ENCODE peak calls at places on chromosome 11, in six cellular contexts. I, Q, S, R, P and D are unnamed samples.

GRCh38 chr11:95671768-95672167 is 117.8 kb downstream of the FAM76B start:
- DNase-seq in R (no peak), I (no peak), Q (peak; percentile 45), P (no peak), S (no peak), D (no peak)

GRCh38 chr11:24828938-24829337 is 332.1 kb downstream of the LUZP2 start:
- DNase-seq in P (no peak), S (peak; percentile 22), I (no peak), R (no peak), Q (no peak), D (no peak)

GRCh38 chr11:126051117-126051516 is 11.5 kb downstream of the CDON start:
- DNase-seq in R (no peak), S (no peak), I (no peak), Q (no peak), P (no peak), D (no peak)

GRCh38 chr11:22467248-22467647 is 129.1 kb downstream of the SLC17A6 start:
- DNase-seq in I (no peak), S (no peak), R (no peak), Q (peak; percentile 54), P (no peak), D (no peak)

GRCh38 chr11:68002575-68002942 is 1.3 kb downstream of the UNC93B1 start:
- DNase-seq in P (no peak), R (no peak), Q (no peak), I (no peak), S (no peak), D (peak; percentile 41)

GRCh38 chr11:74694136-74694535 is 37.1 kb downstream of the CHRDL2 start:
- DNase-seq in R (no peak), S (no peak), I (no peak), P (no peak), Q (peak; percentile 43), D (no peak)

GRCh38 chr11:63622318-63622717 is 8.1 kb upstream of the PLAAT3 start:
- DNase-seq in S (no peak), I (no peak), R (no peak), Q (no peak), P (peak; percentile 67), D (no peak)

GRCh38 chr11:59186130-59186594 is 14.2 kb downstream of the DTX4 start:
- DNase-seq in S (peak; percentile 92), Q (no peak), R (no peak), P (peak; percentile 88), I (no peak), D (no peak)

GRCh38 chr11:12963789-12964536 is 45.2 kb upstream of the RASSF10 start:
- DNase-seq in R (no peak), P (peak; percentile 55), S (peak; percentile 84), I (peak; percentile 43), Q (peak; percentile 48), D (no peak)

GRCh38 chr11:129374993-129375721 is 491 bp upstream of the BARX2 start:
- DNase-seq in R (no peak), P (peak; percentile 81), I (no peak), S (peak; percentile 79), Q (no peak), D (no peak)

GRCh38 chr11:110311783-110312578 is 15.6 kb upstream of the RDX start:
- DNase-seq in Q (peak; percentile 75), I (no peak), P (peak; percentile 32), S (no peak), R (no peak), D (no peak)

GRCh38 chr11:12285811-12286222 is 91.6 kb upstream of the PARVA start:
- DNase-seq in Q (peak; percentile 45), R (no peak), S (no peak), P (no peak), I (no peak), D (no peak)

GRCh38 chr11:133072858-133073582 is 459.3 kb downstream of the OPCML start:
- DNase-seq in P (no peak), Q (no peak), R (no peak), I (no peak), S (no peak), D (no peak)

GRCh38 chr11:2730323-2731284 is 30.8 kb upstream of the KCNQ1OT1 start:
- DNase-seq in Q (no peak), P (no peak), S (no peak), I (no peak), R (no peak), D (no peak)

GRCh38 chr11:34916810-34917780 is 677 bp downstream of the PDHX start:
- DNase-seq in P (no peak), Q (peak; percentile 30), I (no peak), R (no peak), S (no peak), D (no peak)

GRCh38 chr11:10380921-10381320 is 74.1 kb upstream of the AMPD3 start:
- DNase-seq in R (no peak), Q (no peak), I (no peak), S (no peak), P (no peak), D (no peak)

GRCh38 chr11:2211113-2211971 is 39.7 kb upstream of the TH start:
- DNase-seq in I (peak; percentile 3), Q (no peak), R (no peak), S (peak; percentile 57), P (no peak), D (no peak)

GRCh38 chr11:59614277-59615131 is 1.1 kb downstream of the OSBP start:
- DNase-seq in R (no peak), I (no peak), P (no peak), S (no peak), Q (no peak), D (no peak)

GRCh38 chr11:128291835-128292234 is 295.5 kb downstream of the ETS1 start:
- DNase-seq in S (peak; percentile 75), R (no peak), Q (no peak), P (no peak), I (no peak), D (no peak)

GRCh38 chr11:70421123-70421522 is 22.8 kb downstream of the CTTN start:
- DNase-seq in P (no peak), R (no peak), S (no peak), I (no peak), Q (no peak), D (no peak)

GRCh38 chr11:23423119-23423518 is 562.8 kb upstream of the CCDC179 start:
- DNase-seq in I (no peak), S (no peak), P (no peak), Q (peak; percentile 78), R (no peak), D (no peak)

GRCh38 chr11:70133771-70134170 is 55.7 kb downstream of the ANO1 start:
- DNase-seq in Q (no peak), S (no peak), I (no peak), P (no peak), R (no peak), D (no peak)

GRCh38 chr11:130601141-130601540 is 152.7 kb downstream of the ADAMTS15 start:
- DNase-seq in R (no peak), Q (peak; percentile 90), I (peak; percentile 77), S (peak; percentile 49), P (no peak), D (no peak)

GRCh38 chr11:128575956-128576340 is 11.4 kb downstream of the ETS1 start:
- DNase-seq in Q (peak; percentile 69), I (peak; percentile 64), P (no peak), S (peak; percentile 49), R (no peak), D (no peak)

GRCh38 chr11:67053896-67054850 is 2.5 kb upstream of the RHOD start:
- DNase-seq in R (peak; percentile 75), Q (peak; percentile 91), S (peak; percentile 69), P (peak; percentile 77), I (peak; percentile 28), D (no peak)

GRCh38 chr11:620935-621814 is 3.6 kb downstream of the CDHR5 start:
- DNase-seq in Q (no peak), P (no peak), R (no peak), S (no peak), I (no peak), D (no peak)

GRCh38 chr11:3972431-3972830 is 117.0 kb downstream of the STIM1 start:
- DNase-seq in P (no peak), Q (no peak), R (no peak), I (no peak), S (no peak), D (no peak)
- TF ChIP-seq CTCF in P (no peak), Q (no peak), R (no peak), I (no peak), S (no peak), D (no peak)

GRCh38 chr11:119030329-119031047 is at the start of gene SLC37A4:
- DNase-seq in R (peak; percentile 90), P (peak; percentile 99), S (peak; percentile 100), Q (peak; percentile 97), I (peak; percentile 98), D (peak; percentile 96)
- TF ChIP-seq CTCF in R (peak; percentile 88), P (no peak), S (peak; percentile 88), Q (peak; percentile 95), I (peak; percentile 97), D (no peak)

GRCh38 chr11:47332303-47332711 is 20.2 kb downstream of the MYBPC3 start:
- DNase-seq in S (no peak), R (no peak), P (no peak), Q (no peak), I (no peak), D (no peak)
- TF ChIP-seq CTCF in S (no peak), R (no peak), P (no peak), Q (no peak), I (no peak), D (no peak)

GRCh38 chr11:94303884-94304459 is 408 bp upstream of the IZUMO1R start:
- DNase-seq in I (no peak), R (no peak), P (no peak), Q (no peak), S (no peak), D (no peak)

GRCh38 chr11:94302806-94303205 is 1.6 kb upstream of the IZUMO1R start:
- DNase-seq in R (no peak), Q (no peak), S (no peak), I (no peak), P (no peak), D (no peak)

GRCh38 chr11:94295534-94295933 is 8.8 kb upstream of the IZUMO1R start:
- DNase-seq in Q (no peak), I (no peak), S (no peak), R (no peak), P (no peak), D (no peak)

GRCh38 chr11:94297967-94298576 is 6.3 kb upstream of the IZUMO1R start:
- DNase-seq in P (no peak), S (no peak), Q (no peak), R (no peak), I (no peak), D (no peak)
- TF ChIP-seq CTCF in P (peak; percentile 34), S (no peak), Q (no peak), R (peak; percentile 24), I (no peak), D (no peak)

DNA sequence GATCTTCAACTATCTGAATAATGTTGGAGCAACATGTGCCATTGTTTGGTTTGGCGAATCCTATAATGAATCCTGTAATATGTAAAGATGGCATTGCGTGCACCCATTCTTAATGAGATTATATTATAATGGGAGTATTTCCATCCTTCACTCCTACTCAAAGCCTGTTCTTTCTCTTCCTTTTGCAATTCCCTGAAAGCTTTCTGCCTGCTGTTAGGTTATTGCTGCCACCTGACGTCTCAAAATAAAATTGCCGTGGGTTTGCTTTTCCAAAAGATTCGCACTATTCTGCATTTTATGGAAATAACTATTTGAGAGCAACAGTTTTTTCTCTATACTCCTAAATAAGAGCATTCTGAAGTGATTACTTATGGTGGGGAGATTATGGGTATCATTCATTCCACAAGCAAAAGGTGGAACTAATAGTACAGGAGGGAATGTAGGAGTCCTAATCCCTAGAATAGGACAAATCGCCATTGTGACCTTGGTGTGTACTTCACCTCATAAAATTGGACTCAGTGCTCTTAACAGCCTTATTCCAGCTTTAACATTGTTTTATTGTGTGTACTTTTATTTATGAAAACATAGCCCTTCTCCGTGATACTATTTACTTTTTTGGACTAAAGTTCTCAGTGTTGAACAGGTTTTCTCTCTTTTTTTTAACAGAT is 69.6 kb upstream of the ALKBH3 start:
- DNase-seq in I (no peak), P (no peak), S (peak; percentile 10), Q (no peak), R (no peak), D (no peak)
- TF ChIP-seq CTCF in I (peak; percentile 23), P (no peak), S (peak; percentile 11), Q (peak; percentile 42), R (peak; percentile 68), D (no peak)